ENCODE peak calls at places on chromosome 1, in four cellular contexts. V, P, M and A are unnamed samples.

GRCh38 chr1:150149490-150150453 is at the start of gene PLEKHO1:
- DNase-seq in M (peak), P (peak), V (peak), A (peak)

GRCh38 chr1:29641921-29642320 is 405.6 kb downstream of the PTPRU start:
- DNase-seq in M (no peak), V (no peak), P (no peak), A (no peak)

GRCh38 chr1:59716551-59717231 is 98.1 kb upstream of the HOOK1 start:
- DNase-seq in V (no peak), P (no peak), M (no peak), A (no peak)

GRCh38 chr1:185038813-185039399 is 6.5 kb upstream of the RNF2 start:
- DNase-seq in V (no peak), M (no peak), P (no peak), A (no peak)

GRCh38 chr1:153120945-153121344 is 7.6 kb upstream of the SPRR2F start:
- DNase-seq in P (no peak), M (no peak), V (no peak), A (no peak)

GRCh38 chr1:225881081-225882007 is 836 bp downstream of the TMEM63A start:
- DNase-seq in V (peak), P (peak), M (peak), A (no peak)

GRCh38 chr1:241061062-241061461 is 295.9 kb downstream of the RGS7 start:
- DNase-seq in M (no peak), V (no peak), P (no peak), A (no peak)

GRCh38 chr1:111729271-111729921 is 9.8 kb downstream of the INKA2 start:
- DNase-seq in M (no peak), V (peak), P (no peak), A (no peak)

GRCh38 chr1:195584870-195585624 is 1023.2 kb downstream of the KCNT2 start:
- DNase-seq in P (no peak), V (no peak), M (no peak), A (no peak)

GRCh38 chr1:155893389-155894142 is 17.6 kb downstream of the RIT1 start:
- DNase-seq in P (no peak), M (peak), V (no peak), A (peak)